ENCODE peak calls at places on chromosomes 7 and 10, in seven cellular contexts. Y is nephron progenitor cell, U is A673, P is Calu3, B is HepG2, E is GM23338, C is fibroblast of lung. F is an unnamed sample.

GRCh38 chr10:22825841-22826240 is 102.0 kb upstream of the ARMC3 start:
- DNase-seq in Y (no peak), U (no peak), P (no peak), B (no peak), E (peak; percentile 45), C (no peak), F (no peak)

GRCh38 chr7:130486963-130487324 is 4.9 kb upstream of the MEST start:
- DNase-seq in Y (no peak), U (no peak), P (no peak), B (no peak), E (no peak), C (no peak), F (no peak)

GRCh38 chr7:101216001-101216859 is 1.2 kb downstream of the PLOD3 start:
- DNase-seq in Y (no peak), U (no peak), P (no peak), B (no peak), E (no peak), C (no peak), F (no peak)

GRCh38 chr7:96596120-96596826 is 113.4 kb downstream of the SEM1 start:
- DNase-seq in Y (no peak), U (peak; percentile 41), P (no peak), B (no peak), E (peak; percentile 17), C (peak; percentile 1), F (no peak)

GRCh38 chr7:133763241-133763640 is 363.9 kb upstream of the LRGUK start:
- DNase-seq in Y (no peak), U (no peak), P (no peak), B (no peak), E (no peak), C (no peak), F (no peak)

GRCh38 chr10:72426982-72427381 is 72.3 kb upstream of the DNAJB12 start:
- DNase-seq in Y (no peak), U (peak; percentile 69), P (no peak), B (no peak), E (peak; percentile 79), C (no peak), F (no peak)

GRCh38 chr7:65371468-65371867 is 2.2 kb upstream of the ZNF92 start:
- DNase-seq in Y (no peak), U (no peak), P (no peak), B (peak; percentile 25), E (no peak), C (no peak), F (no peak)

GRCh38 chr7:64515781-64516180 is 47.1 kb downstream of the ZNF680 start:
- DNase-seq in Y (no peak), U (no peak), P (no peak), B (no peak), E (no peak), C (no peak), F (no peak)

GRCh38 chr10:101941871-101942270 is 98.3 kb upstream of the KCNIP2 start:
- DNase-seq in Y (no peak), U (no peak), P (no peak), B (no peak), E (no peak), C (peak; percentile 59), F (no peak)

GRCh38 chr7:134755422-134756022 is 23.9 kb upstream of the CALD1 start:
- DNase-seq in Y (peak; percentile 41), U (no peak), P (peak; percentile 36), B (no peak), E (no peak), C (peak; percentile 58), F (peak; percentile 41)

GRCh38 chr10:76285012-76285411 is 853.6 kb downstream of the LRMDA start:
- DNase-seq in Y (no peak), U (no peak), P (no peak), B (peak; percentile 6), E (no peak), C (peak; percentile 89), F (no peak)

GRCh38 chr7:116097365-116098009 is 66.9 kb upstream of the TFEC start:
- DNase-seq in Y (no peak), U (peak; percentile 82), P (peak; percentile 36), B (peak; percentile 57), E (no peak), C (peak; percentile 22), F (no peak)
- TF ChIP-seq CTCF in Y (peak; percentile 18), U (peak; percentile 52), P (peak; percentile 12), B (no peak), E (no peak), C (no peak), F (no peak)

GRCh38 chr10:125742465-125742864 is 23.0 kb downstream of the EDRF1 start:
- DNase-seq in Y (no peak), U (peak; percentile 16), P (no peak), B (peak; percentile 8), E (peak; percentile 8), C (peak; percentile 16), F (no peak)
- TF ChIP-seq CTCF in Y (no peak), U (peak; percentile 34), P (no peak), B (no peak), E (no peak), C (peak; percentile 27), F (no peak)

GRCh38 chr10:103700436-103700715 is 155.0 kb downstream of the SH3PXD2A start:
- DNase-seq in Y (no peak), U (no peak), P (no peak), B (no peak), E (no peak), C (no peak), F (no peak)

GRCh38 chr10:103701380-103702222 is 153.8 kb downstream of the SH3PXD2A start:
- DNase-seq in Y (no peak), U (no peak), P (no peak), B (no peak), E (no peak), C (no peak), F (no peak)

GRCh38 chr10:103698266-103698665 is 157.1 kb downstream of the SH3PXD2A start:
- DNase-seq in Y (no peak), U (no peak), P (no peak), B (no peak), E (no peak), C (no peak), F (no peak)

GRCh38 chr10:103697787-103698186 is 157.6 kb downstream of the SH3PXD2A start:
- DNase-seq in Y (no peak), U (no peak), P (no peak), B (no peak), E (no peak), C (no peak), F (no peak)

GRCh38 chr10:103699611-103700435 is 155.6 kb downstream of the SH3PXD2A start:
- DNase-seq in Y (no peak), U (no peak), P (no peak), B (no peak), E (peak; percentile 58), C (no peak), F (no peak)
- TF ChIP-seq CTCF in Y (peak; percentile 14), U (peak; percentile 12), P (no peak), B (no peak), E (peak; percentile 40), C (peak; percentile 9), F (no peak)

GRCh38 chr7:82625377-82625776 is 181.8 kb upstream of the CACNA2D1 start:
- DNase-seq in Y (no peak), U (no peak), P (no peak), B (no peak), E (no peak), C (no peak), F (no peak)
- TF ChIP-seq CTCF in Y (no peak), U (no peak), P (no peak), B (no peak), E (peak; percentile 37), C (no peak), F (no peak)

GRCh38 chr10:28248092-28248491 is 54.8 kb downstream of the MPP7 start:
- DNase-seq in Y (no peak), U (no peak), P (no peak), B (no peak), E (no peak), C (peak; percentile 20), F (no peak)

GRCh38 chr10:28250358-28250757 is 52.5 kb downstream of the MPP7 start:
- DNase-seq in Y (no peak), U (no peak), P (no peak), B (no peak), E (no peak), C (no peak), F (no peak)

GRCh38 chr10:28253174-28253783 is 49.6 kb downstream of the MPP7 start:
- DNase-seq in Y (no peak), U (no peak), P (no peak), B (no peak), E (no peak), C (no peak), F (no peak)

GRCh38 chr10:28249512-28249911 is 53.4 kb downstream of the MPP7 start:
- DNase-seq in Y (no peak), U (no peak), P (no peak), B (no peak), E (no peak), C (no peak), F (no peak)

DNA sequence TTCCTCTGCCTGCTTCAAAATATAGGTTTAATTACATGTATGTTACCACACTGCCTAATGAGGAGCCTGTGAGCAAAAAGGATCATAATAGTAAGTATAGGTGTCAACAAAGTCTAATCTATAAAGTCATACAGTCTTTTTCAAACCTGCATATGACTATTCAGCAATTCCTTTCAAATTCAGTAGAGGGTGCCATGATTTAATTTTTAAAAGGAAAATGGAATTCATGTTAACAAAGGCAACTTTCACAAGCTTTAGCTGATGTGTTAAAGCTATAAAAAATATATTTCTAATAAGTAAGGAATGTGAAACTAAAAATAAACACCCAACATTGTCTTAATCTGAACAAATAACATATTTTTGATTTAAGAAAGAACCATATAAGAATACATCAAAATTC is 52.1 kb downstream of the MPP7 start:
- DNase-seq in Y (no peak), U (peak; percentile 9), P (no peak), B (peak; percentile 29), E (no peak), C (peak; percentile 59), F (no peak)
- TF ChIP-seq CTCF in Y (peak; percentile 21), U (peak; percentile 62), P (peak; percentile 24), B (peak; percentile 49), E (no peak), C (peak; percentile 51), F (peak; percentile 71)

DNA sequence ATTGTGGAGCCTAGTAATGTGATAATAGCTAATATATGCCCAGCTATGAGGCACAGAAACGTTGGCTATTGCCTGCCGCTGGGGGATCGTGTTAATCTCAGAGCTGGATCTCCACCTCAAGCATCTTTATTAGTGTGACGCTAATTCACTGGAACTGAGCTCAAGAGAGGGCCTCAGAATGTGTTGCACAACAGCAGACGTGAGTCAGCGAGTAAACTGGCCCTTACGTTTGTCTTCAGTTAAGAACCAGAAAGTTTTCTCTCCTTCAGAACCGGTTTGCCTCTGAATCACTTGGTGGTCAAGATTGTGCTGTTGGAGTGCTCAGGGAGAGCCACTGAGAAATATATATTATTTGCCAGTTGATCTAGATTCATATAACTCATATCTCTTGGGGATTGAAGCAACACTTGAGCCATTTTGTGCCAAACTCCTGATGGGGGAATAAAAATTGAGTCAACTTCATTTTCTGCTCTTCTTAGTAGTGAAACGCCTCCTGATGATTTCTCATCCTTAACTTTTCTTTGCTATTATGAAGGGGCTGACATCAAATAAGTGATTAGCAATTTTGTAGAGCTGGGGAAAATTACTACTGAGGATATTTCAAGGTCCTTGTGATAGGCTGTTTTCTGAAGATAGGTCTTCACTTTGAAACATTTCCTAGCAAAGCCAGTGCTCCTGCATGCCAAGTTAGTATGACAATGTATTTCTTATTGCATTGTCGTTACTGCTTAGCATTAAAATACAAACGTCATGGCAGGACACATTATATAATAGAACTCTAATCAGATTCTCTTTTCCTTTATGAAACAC is 22.3 kb downstream of the BZW2 start:
- DNase-seq in Y (no peak), U (peak; percentile 96), P (peak; percentile 89), B (peak; percentile 10), E (peak; percentile 40), C (peak; percentile 100), F (peak; percentile 91)
- TF ChIP-seq CTCF in Y (no peak), U (peak; percentile 42), P (no peak), B (no peak), E (no peak), C (peak; percentile 23), F (no peak)